ENCODE peak calls at places on chromosome 11, in six cellular contexts. A is stimulated activated CD8-positive, alpha-beta memory T cell treated with anti-CD3 and anti-CD28 coated beads, Interleukin-2, amount 100 ng/mL, for 48 hours; I is iPS-NIHi11; Y is spleen; F is nephron progenitor cell; G is ovary. O is an unnamed sample.

GRCh38 chr11:83241291-83241946 is 44.7 kb downstream of the CCDC90B start:
- DNase-seq in Y (no peak), F (peak; percentile 48), A (no peak), I (peak; percentile 70), G (no peak), O (no peak)

GRCh38 chr11:2540521-2541320 is 95.9 kb downstream of the KCNQ1 start:
- DNase-seq in I (no peak), G (peak; percentile 19), Y (peak; percentile 53), F (no peak), A (no peak), O (peak; percentile 12)

GRCh38 chr11:134727204-134727603 is 315.2 kb upstream of the B3GAT1 start:
- DNase-seq in I (no peak), G (no peak), F (no peak), A (no peak), Y (peak; percentile 35), O (no peak)

GRCh38 chr11:115423728-115424459 is 80.3 kb downstream of the CADM1 start:
- DNase-seq in A (no peak), G (no peak), F (no peak), I (no peak), Y (no peak), O (no peak)

GRCh38 chr11:36155770-36156485 is 133.3 kb downstream of the COMMD9 start:
- DNase-seq in F (no peak), I (no peak), Y (no peak), A (no peak), G (no peak), O (no peak)

GRCh38 chr11:117412176-117412575 is 84.5 kb downstream of the CEP164 start:
- DNase-seq in Y (no peak), F (no peak), G (no peak), I (no peak), A (no peak), O (peak; percentile 46)

GRCh38 chr11:99693941-99694492 is 673.3 kb downstream of the CNTN5 start:
- DNase-seq in A (no peak), G (no peak), F (no peak), Y (no peak), I (no peak), O (no peak)

GRCh38 chr11:63427971-63428508 is 58.5 kb downstream of the SLC22A9 start:
- DNase-seq in G (no peak), A (no peak), Y (no peak), F (no peak), I (peak; percentile 10), O (no peak)

GRCh38 chr11:124887667-124888013 is 10.0 kb downstream of the ROBO4 start:
- DNase-seq in G (no peak), Y (no peak), F (no peak), A (no peak), I (no peak), O (no peak)

GRCh38 chr11:17020831-17021230 is 6.6 kb upstream of the PLEKHA7 start:
- DNase-seq in F (no peak), Y (no peak), G (no peak), I (no peak), A (no peak), O (no peak)

GRCh38 chr11:64790205-64791095 is 12.1 kb upstream of the SF1 start:
- DNase-seq in A (no peak), F (no peak), Y (peak; percentile 66), I (no peak), G (no peak), O (peak; percentile 51)

GRCh38 chr11:63277345-63277943 is 34.0 kb upstream of the SLC22A25 start:
- DNase-seq in F (no peak), I (peak; percentile 23), G (no peak), Y (no peak), A (no peak), O (no peak)

GRCh38 chr11:94111660-94112059 is 17.0 kb upstream of the PANX1 start:
- DNase-seq in I (no peak), A (no peak), G (no peak), F (no peak), Y (no peak), O (no peak)

GRCh38 chr11:93718057-93718563 is 23.2 kb downstream of the TAF1D start:
- DNase-seq in A (no peak), I (no peak), Y (no peak), F (no peak), G (no peak), O (no peak)

GRCh38 chr11:45745065-45745811 is 59.7 kb upstream of the SLC35C1 start:
- DNase-seq in Y (peak; percentile 51), G (peak; percentile 88), F (no peak), A (no peak), I (no peak), O (peak; percentile 87)

GRCh38 chr11:30487200-30487898 is 98.8 kb downstream of the MPPED2 start:
- DNase-seq in F (no peak), I (no peak), A (no peak), Y (peak; percentile 67), G (no peak), O (peak; percentile 61)

GRCh38 chr11:81237139-81237538 is 1496.5 kb downstream of the FAM181B start:
- DNase-seq in A (no peak), F (peak; percentile 4), I (peak; percentile 6), G (no peak), Y (no peak), O (no peak)

GRCh38 chr11:34987617-34988016 is 71.2 kb downstream of the PDHX start:
- DNase-seq in I (no peak), A (no peak), F (no peak), G (no peak), Y (no peak), O (no peak)

GRCh38 chr11:76918941-76919386 is 58.2 kb downstream of the ACER3 start:
- DNase-seq in Y (no peak), G (no peak), F (no peak), A (no peak), I (peak; percentile 26), O (no peak)

GRCh38 chr11:8204596-8204995 is 35.8 kb upstream of the RIC3 start:
- DNase-seq in F (no peak), I (no peak), A (no peak), Y (no peak), G (no peak), O (no peak)

GRCh38 chr11:114813216-114813615 is 134.9 kb downstream of the NXPE2 start:
- DNase-seq in Y (no peak), G (no peak), F (no peak), A (no peak), I (no peak), O (no peak)

GRCh38 chr11:16669799-16670415 is 68.5 kb upstream of the C11orf58 start:
- DNase-seq in A (no peak), I (peak; percentile 48), Y (no peak), F (no peak), G (no peak), O (no peak)

GRCh38 chr11:33211588-33211987 is 45.6 kb upstream of the HIPK3 start:
- DNase-seq in G (no peak), Y (no peak), I (no peak), A (no peak), F (no peak), O (no peak)

GRCh38 chr11:117382746-117383145 is 55.1 kb downstream of the CEP164 start:
- DNase-seq in I (no peak), A (no peak), G (no peak), F (no peak), Y (no peak), O (no peak)

GRCh38 chr11:67053896-67054850 is 2.5 kb upstream of the RHOD start:
- DNase-seq in A (no peak), Y (no peak), F (peak; percentile 59), G (peak; percentile 68), I (peak; percentile 91), O (peak; percentile 77)

GRCh38 chr11:132202621-132203020 is 832.2 kb downstream of the NTM start:
- DNase-seq in Y (no peak), G (no peak), I (no peak), F (no peak), A (no peak), O (no peak)

GRCh38 chr11:94557992-94558391 is 9.2 kb upstream of the PIWIL4 start:
- DNase-seq in G (no peak), A (no peak), I (no peak), F (no peak), Y (no peak), O (no peak)

GRCh38 chr11:69080361-69080973 is 31.7 kb downstream of the TPCN2 start:
- DNase-seq in G (no peak), A (no peak), I (no peak), F (no peak), Y (no peak), O (no peak)

GRCh38 chr11:32334822-32335221 is 100.5 kb downstream of the WT1 start:
- DNase-seq in A (no peak), I (peak; percentile 46), Y (no peak), G (no peak), F (no peak), O (no peak)

GRCh38 chr11:9783986-9784385 is 120.1 kb downstream of the SWAP70 start:
- DNase-seq in G (no peak), Y (no peak), A (no peak), F (no peak), I (no peak), O (no peak)

GRCh38 chr11:75323609-75324008 is 27.9 kb downstream of the ARRB1 start:
- DNase-seq in I (no peak), A (no peak), G (no peak), F (no peak), Y (no peak), O (no peak)